ENCODE peak calls at places on chromosomes 5 and 9, in four cellular contexts. L is fibroblast of lung, N is brain microvascular endothelial cell, R is sigmoid colon. U is an unnamed sample.

GRCh38 chr9:93043122-93043521 is 15.4 kb upstream of the SUSD3 start:
- DNase-seq in L (no peak), N (no peak), R (no peak), U (no peak)

GRCh38 chr5:93909356-93909755 is 168.0 kb upstream of the POU5F2 start:
- DNase-seq in R (no peak), L (peak), N (no peak), U (no peak)

GRCh38 chr9:4866239-4866969 is 73.7 kb downstream of the RCL1 start:
- DNase-seq in R (no peak), L (no peak), N (no peak), U (no peak)

GRCh38 chr9:97059661-97060060 is 20.7 kb upstream of the CTSV start:
- DNase-seq in R (no peak), N (no peak), L (no peak), U (peak)

GRCh38 chr9:76677481-76678055 is 86.7 kb upstream of the PCA3 start:
- DNase-seq in R (peak), N (no peak), L (no peak), U (peak)

GRCh38 chr9:89474939-89475338 is 23.0 kb downstream of the SEMA4D start:
- DNase-seq in N (no peak), R (peak), L (no peak), U (no peak)

GRCh38 chr9:18020254-18020745 is 441.4 kb downstream of the SH3GL2 start:
- DNase-seq in R (peak), N (no peak), L (no peak), U (no peak)

GRCh38 chr5:150665044-150665443 is 4.0 kb downstream of the MYOZ3 start:
- DNase-seq in R (no peak), L (peak), N (no peak), U (no peak)